ENCODE peak calls at places on chromosomes 4 and X, in five cellular contexts. X, G, Q, I and Y are unnamed samples.

GRCh38 chr4:137514401-137515116 is 17.7 kb downstream of the PCDH18 start:
- DNase-seq in X (no peak), G (no peak), Q (no peak), I (no peak), Y (no peak)

GRCh38 chrX:48715066-48715465 is 18.5 kb downstream of the SUV39H1 start:
- DNase-seq in X (no peak), G (no peak), Q (peak), I (no peak), Y (no peak)

GRCh38 chrX:13923289-13923688 is 106.4 kb upstream of the GPM6B start:
- DNase-seq in X (no peak), G (no peak), Q (no peak), I (no peak), Y (no peak)

GRCh38 chr4:6917445-6918241 is 8.0 kb downstream of the TBC1D14 start:
- DNase-seq in X (no peak), G (no peak), Q (no peak), I (peak), Y (peak)

GRCh38 chrX:100720301-100720700 is 11.6 kb downstream of the SYTL4 start:
- DNase-seq in X (no peak), G (no peak), Q (peak), I (no peak), Y (no peak)

GRCh38 chr4:184854673-184855072 is 28.9 kb upstream of the ACSL1 start:
- DNase-seq in X (no peak), G (no peak), Q (no peak), I (no peak), Y (no peak)

GRCh38 chrX:18640686-18641085 is 31.2 kb downstream of the RS1 start:
- DNase-seq in X (no peak), G (no peak), Q (no peak), I (no peak), Y (no peak)

GRCh38 chr4:186104114-186104894 is at the start of gene FAM149A:
- DNase-seq in X (no peak), G (no peak), Q (no peak), I (no peak), Y (no peak)

GRCh38 chr4:8747896-8748575 is 123.6 kb downstream of the HMX1 start:
- DNase-seq in X (no peak), G (no peak), Q (no peak), I (no peak), Y (no peak)

GRCh38 chrX:45801554-45801953 is 600.9 kb upstream of the DIPK2B start:
- DNase-seq in X (no peak), G (no peak), Q (peak), I (no peak), Y (no peak)

GRCh38 chrX:46912673-46913491 is 661 bp downstream of the JADE3 start:
- DNase-seq in X (peak), G (no peak), Q (peak), I (no peak), Y (peak)

GRCh38 chr4:100188829-100189228 is 1.4 kb downstream of the DDIT4L start:
- DNase-seq in X (peak), G (no peak), Q (no peak), I (peak), Y (no peak)

GRCh38 chrX:52934704-52935468 is 23.4 kb downstream of the FAM156A start:
- DNase-seq in X (peak), G (no peak), Q (peak), I (peak), Y (peak)

GRCh38 chr4:46462746-46463145 is 72.8 kb upstream of the GABRA2 start:
- DNase-seq in X (no peak), G (no peak), Q (no peak), I (no peak), Y (no peak)

GRCh38 chr4:87188063-87188462 is 32.4 kb downstream of the KLHL8 start:
- DNase-seq in X (no peak), G (no peak), Q (peak), I (no peak), Y (no peak)

GRCh38 chr4:75895744-75896314 is 6.4 kb downstream of the PPEF2 start:
- DNase-seq in X (peak), G (no peak), Q (peak), I (no peak), Y (no peak)

DNA sequence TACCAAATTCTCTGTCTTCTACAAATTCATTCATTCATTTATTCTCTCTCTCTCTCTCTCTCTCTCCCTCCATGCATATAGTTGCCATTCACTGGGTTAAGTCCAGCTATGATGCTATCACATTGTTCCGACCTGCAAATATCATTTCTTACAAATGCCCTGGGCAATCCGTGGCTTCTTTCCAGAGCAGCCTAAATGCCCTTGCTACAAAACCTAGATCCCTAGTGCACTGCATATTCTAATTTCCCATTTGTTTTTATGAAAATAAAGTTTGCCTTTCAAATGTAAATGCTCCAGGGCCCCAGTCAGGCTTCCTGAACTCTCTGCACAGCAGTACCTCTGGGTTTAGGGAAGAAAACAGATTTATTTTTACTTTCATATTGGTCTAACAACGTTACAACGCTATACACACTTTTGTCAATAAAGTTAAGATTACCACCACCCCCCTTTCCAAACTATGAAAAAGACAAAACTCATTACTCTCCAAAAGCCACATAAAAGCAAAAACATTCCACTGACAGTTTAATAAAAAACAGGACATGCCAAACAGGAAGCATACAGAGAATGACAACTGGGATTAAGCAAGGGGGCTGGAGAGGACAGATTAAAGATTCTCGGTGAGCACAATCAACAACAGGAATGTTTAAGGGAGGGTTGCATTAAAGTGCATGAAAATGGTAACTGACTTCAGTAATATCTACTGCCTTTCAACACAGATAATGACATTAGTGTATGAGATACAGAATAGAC is 104.3 kb downstream of the USP46 start:
- DNase-seq in X (no peak), G (no peak), Q (no peak), I (no peak), Y (no peak)
- H3K27ac ChIP-seq in X (no peak), G (no peak), Q (no peak), I (no peak), Y (no peak)

DNA sequence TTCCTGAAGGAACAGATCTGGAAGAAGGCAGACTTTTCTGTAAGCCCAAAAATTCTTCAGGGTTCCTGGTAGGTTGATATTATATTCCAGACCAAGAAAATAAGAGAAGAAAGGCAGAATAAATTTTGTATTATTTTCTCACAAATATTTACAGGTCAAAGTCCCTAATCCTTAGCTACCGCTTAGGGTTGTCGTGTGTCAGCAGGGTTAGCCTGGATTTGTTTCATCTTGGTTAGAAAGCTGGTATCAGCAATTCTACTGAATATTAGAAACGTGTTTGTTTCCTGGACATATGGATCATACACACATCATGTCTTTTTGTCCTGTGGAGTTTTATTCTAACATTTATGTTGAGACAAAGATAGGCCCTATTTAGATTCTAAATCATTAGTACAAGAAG is 232.9 kb upstream of the CXXC4 start:
- DNase-seq in X (no peak), G (no peak), Q (no peak), I (no peak), Y (no peak)
- H3K27ac ChIP-seq in X (no peak), G (peak), Q (no peak), I (no peak), Y (no peak)

GRCh38 chrX:40106677-40107290 is 9.0 kb upstream of the BCOR start:
- DNase-seq in X (no peak), G (no peak), Q (no peak), I (no peak), Y (no peak)

GRCh38 chrX:40107291-40108083 is 9.7 kb upstream of the BCOR start:
- DNase-seq in X (no peak), G (no peak), Q (no peak), I (peak), Y (peak)

GRCh38 chrX:40105016-40105790 is 7.4 kb upstream of the BCOR start:
- DNase-seq in X (peak), G (no peak), Q (no peak), I (peak), Y (no peak)

GRCh38 chrX:40104649-40105015 is 6.9 kb upstream of the BCOR start:
- DNase-seq in X (no peak), G (no peak), Q (peak), I (peak), Y (peak)

GRCh38 chrX:40105791-40106676 is 8.3 kb upstream of the BCOR start:
- DNase-seq in X (peak), G (no peak), Q (no peak), I (peak), Y (no peak)
- H3K27ac ChIP-seq in X (peak), G (peak), Q (peak), I (peak), Y (peak)

GRCh38 chrX:1108451-1109445 is 103.7 kb downstream of the CRLF2 start:
- DNase-seq in X (no peak), G (no peak), Q (no peak), I (no peak), Y (no peak)
- H3K27ac ChIP-seq in X (no peak), G (no peak), Q (no peak), I (no peak), Y (no peak)

DNA sequence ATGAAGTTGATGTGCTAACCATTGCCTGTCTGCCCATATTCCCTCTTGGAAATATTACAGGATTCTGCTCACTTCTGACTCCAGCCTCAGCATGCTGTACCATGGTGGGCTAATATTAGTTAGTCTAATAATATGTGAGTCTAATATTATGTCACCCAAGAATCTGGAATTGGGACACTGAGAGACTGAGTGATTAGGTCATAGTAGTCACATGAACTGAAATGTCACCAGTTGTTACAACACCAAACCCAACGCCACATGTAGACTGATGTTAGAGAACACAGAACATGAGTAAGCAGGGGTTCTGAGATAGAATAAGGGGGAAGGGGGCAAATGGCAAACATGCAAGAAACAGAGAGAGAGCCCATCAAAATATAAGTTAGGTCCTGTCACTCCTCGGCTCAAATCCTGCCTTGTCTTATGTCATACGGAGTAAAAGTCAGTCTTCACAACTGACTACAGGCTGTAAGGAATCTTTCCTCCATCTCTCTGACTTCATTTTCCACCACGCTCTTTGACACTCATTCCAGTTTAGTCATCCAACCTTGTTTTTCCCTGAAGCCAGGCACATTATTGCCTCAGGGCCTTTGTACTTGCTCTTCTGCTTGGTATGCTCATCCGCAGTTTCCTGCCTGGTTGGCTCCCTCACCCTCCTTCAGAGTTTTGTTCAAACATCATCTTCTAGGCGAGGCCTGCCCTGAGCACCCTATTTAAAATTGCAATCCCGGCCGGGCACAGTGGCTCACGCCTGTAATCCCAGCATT is 9.6 kb upstream of the SLAIN2 start:
- DNase-seq in X (no peak), G (peak), Q (peak), I (peak), Y (no peak)
- H3K27ac ChIP-seq in X (no peak), G (peak), Q (no peak), I (peak), Y (no peak)

GRCh38 chr4:2254665-2255500 is 7.0 kb downstream of the MXD4 start:
- DNase-seq in X (no peak), G (no peak), Q (no peak), I (no peak), Y (peak)

GRCh38 chr4:2257361-2258001 is 4.4 kb downstream of the MXD4 start:
- DNase-seq in X (peak), G (no peak), Q (no peak), I (peak), Y (peak)

GRCh38 chr4:2256781-2257191 is 5.1 kb downstream of the MXD4 start:
- DNase-seq in X (peak), G (no peak), Q (no peak), I (peak), Y (peak)

GRCh38 chr4:2255501-2256155 is 6.3 kb downstream of the MXD4 start:
- DNase-seq in X (peak), G (no peak), Q (no peak), I (peak), Y (peak)

GRCh38 chr4:2256156-2256731 is 5.7 kb downstream of the MXD4 start:
- DNase-seq in X (peak), G (no peak), Q (no peak), I (peak), Y (peak)
- H3K27ac ChIP-seq in X (no peak), G (no peak), Q (no peak), I (peak), Y (peak)

GRCh38 chr4:153246446-153247115 is 42.3 kb downstream of the TRIM2 start:
- DNase-seq in X (no peak), G (no peak), Q (no peak), I (no peak), Y (no peak)
- H3K27ac ChIP-seq in X (no peak), G (no peak), Q (no peak), I (no peak), Y (no peak)

GRCh38 chrX:17592117-17592516 is 145.2 kb upstream of the SCML1 start:
- DNase-seq in X (no peak), G (no peak), Q (peak), I (no peak), Y (no peak)
- H3K27ac ChIP-seq in X (no peak), G (peak), Q (peak), I (no peak), Y (peak)

GRCh38 chr4:84952776-84953175 is 13.7 kb downstream of the WDFY3 start:
- DNase-seq in X (no peak), G (no peak), Q (no peak), I (no peak), Y (no peak)

GRCh38 chr4:84952004-84952403 is 14.5 kb downstream of the WDFY3 start:
- DNase-seq in X (no peak), G (peak), Q (peak), I (peak), Y (no peak)

GRCh38 chr4:84957509-84958420 is 8.7 kb downstream of the WDFY3 start:
- DNase-seq in X (no peak), G (no peak), Q (no peak), I (no peak), Y (no peak)

GRCh38 chr4:84956014-84956413 is 10.5 kb downstream of the WDFY3 start:
- DNase-seq in X (no peak), G (no peak), Q (no peak), I (no peak), Y (no peak)

DNA sequence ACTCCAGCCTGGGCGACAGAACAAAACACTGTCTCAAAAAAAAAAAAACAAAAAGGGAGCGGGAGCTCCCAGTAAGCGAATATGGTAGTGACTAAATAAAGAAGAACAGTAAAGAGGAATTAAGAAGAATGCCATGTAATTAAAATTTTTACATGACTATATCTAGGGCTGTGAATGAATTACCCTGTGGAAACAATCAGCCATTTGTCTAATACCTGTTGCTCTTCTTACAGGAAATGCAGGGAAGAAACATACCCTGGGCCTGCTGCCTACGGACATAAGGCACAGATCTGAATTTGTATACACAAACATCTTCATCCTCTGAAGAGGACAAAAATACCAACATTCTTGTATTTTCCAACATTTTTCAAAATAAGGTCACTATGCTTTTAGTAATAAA is 11.3 kb downstream of the WDFY3 start:
- DNase-seq in X (no peak), G (no peak), Q (no peak), I (no peak), Y (no peak)
- H3K27ac ChIP-seq in X (no peak), G (no peak), Q (no peak), I (no peak), Y (peak)